ENCODE peak calls at places on chromosome 13, in eight cellular contexts. V is ascending aorta, C is ovary, B is lung, L is heart left ventricle, F is HepG2, P is GM23248, H is transverse colon. Z is an unnamed sample.

GRCh38 chr13:93172109-93172508 is 54.5 kb upstream of the GPC6 start:
- DNase-seq in V (no peak), C (no peak), B (no peak), L (no peak), F (peak; percentile 9), P (no peak), H (no peak), Z (no peak)

GRCh38 chr13:73880365-73880764 is 253.8 kb downstream of the KLF12 start:
- DNase-seq in V (no peak), C (no peak), B (no peak), L (no peak), F (no peak), P (no peak), H (no peak), Z (no peak)

GRCh38 chr13:85738696-85739320 is 60.4 kb downstream of the SLITRK6 start:
- DNase-seq in V (no peak), C (no peak), B (no peak), L (no peak), F (no peak), P (no peak), H (no peak), Z (no peak)

GRCh38 chr13:106011600-106011999 is 523.9 kb downstream of the EFNB2 start:
- DNase-seq in V (no peak), C (no peak), B (no peak), L (no peak), F (no peak), P (no peak), H (no peak), Z (no peak)

GRCh38 chr13:32246468-32246867 is 68.7 kb downstream of the ZAR1L start:
- DNase-seq in V (peak; percentile 81), C (no peak), B (peak; percentile 56), L (peak; percentile 53), F (peak; percentile 67), P (peak; percentile 81), H (peak; percentile 61), Z (peak; percentile 68)

GRCh38 chr13:114118763-114119123 is 13.7 kb downstream of the RASA3 start:
- DNase-seq in V (no peak), C (no peak), B (no peak), L (no peak), F (no peak), P (peak; percentile 65), H (no peak), Z (no peak)

GRCh38 chr13:110949628-110950027 is 34.8 kb upstream of the ANKRD10 start:
- DNase-seq in V (no peak), C (no peak), B (no peak), L (no peak), F (no peak), P (peak; percentile 21), H (no peak), Z (no peak)

GRCh38 chr13:30971575-30971974 is 39.1 kb downstream of the TEX26 start:
- DNase-seq in V (no peak), C (no peak), B (no peak), L (no peak), F (no peak), P (peak; percentile 65), H (no peak), Z (no peak)

GRCh38 chr13:110914293-110915056 is 394 bp downstream of the ANKRD10 start:
- DNase-seq in V (peak; percentile 88), C (peak; percentile 87), B (peak; percentile 69), L (peak; percentile 86), F (peak; percentile 58), P (peak; percentile 81), H (peak; percentile 76), Z (peak; percentile 77)

GRCh38 chr13:94239135-94239534 is 240.3 kb downstream of the DCT start:
- DNase-seq in V (no peak), C (no peak), B (no peak), L (no peak), F (no peak), P (peak; percentile 85), H (no peak), Z (no peak)

GRCh38 chr13:67224148-67224846 is 5.8 kb downstream of the PCDH9 start:
- DNase-seq in V (peak; percentile 76), C (peak; percentile 54), B (peak; percentile 62), L (peak; percentile 74), F (peak; percentile 56), P (peak; percentile 67), H (peak; percentile 64), Z (peak; percentile 87)

GRCh38 chr13:66424417-66424816 is 805.7 kb downstream of the PCDH9 start:
- DNase-seq in V (no peak), C (no peak), B (no peak), L (no peak), F (no peak), P (no peak), H (no peak), Z (no peak)

GRCh38 chr13:48993150-48993549 is 17.4 kb downstream of the FNDC3A start:
- DNase-seq in V (no peak), C (no peak), B (no peak), L (no peak), F (no peak), P (no peak), H (no peak), Z (no peak)

GRCh38 chr13:28630864-28631263 is 28.1 kb upstream of the POMP start:
- DNase-seq in V (no peak), C (no peak), B (no peak), L (no peak), F (no peak), P (peak; percentile 44), H (no peak), Z (no peak)

DNA sequence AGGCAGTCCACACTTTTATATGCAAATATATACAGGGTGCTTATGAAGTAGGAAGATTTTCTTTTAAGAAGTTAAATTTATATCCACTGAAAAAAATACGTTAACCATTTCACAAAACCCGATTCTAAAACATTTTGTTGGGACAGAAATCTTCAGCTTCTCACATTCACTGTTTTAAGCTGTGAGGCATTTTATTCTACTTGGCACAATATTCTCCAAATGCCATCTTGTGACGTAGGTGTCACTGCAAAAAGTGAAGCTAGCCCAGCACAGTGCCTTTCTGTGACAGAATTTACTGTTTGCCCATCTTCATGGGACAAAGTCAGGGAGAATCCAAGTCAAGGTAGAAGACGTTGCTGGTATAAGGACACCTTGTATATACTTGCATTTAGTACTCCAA is 94.5 kb upstream of the SLC15A1 start:
- DNase-seq in V (no peak), C (no peak), B (no peak), L (no peak), F (no peak), P (no peak), H (no peak), Z (no peak)
- H3K4me1 ChIP-seq in V (no peaks in the 10 kb centered on the region), C (no peaks in the 10 kb centered on the region), B (no peaks in the 10 kb centered on the region), L (no peaks in the 10 kb centered on the region), F (peaks cover 8% of the 10 kb centered on the region), P (no peaks in the 10 kb centered on the region), H (no peaks in the 10 kb centered on the region), Z (no peaks in the 10 kb centered on the region)

GRCh38 chr13:40232321-40232720 is 434.1 kb downstream of the FOXO1 start:
- DNase-seq in V (no peak), C (no peak), B (no peak), L (no peak), F (no peak), P (no peak), H (no peak), Z (no peak)
- H3K4me1 ChIP-seq in V (peaks cover 22% of the 10 kb centered on the region), C (peaks cover 2% of the 10 kb centered on the region), B (peaks cover 4% of the 10 kb centered on the region), L (no peaks in the 10 kb centered on the region), F (peaks cover 10% of the 10 kb centered on the region), P (peaks cover 31% of the 10 kb centered on the region), H (no peaks in the 10 kb centered on the region), Z (peaks cover 4% of the 10 kb centered on the region)

DNA sequence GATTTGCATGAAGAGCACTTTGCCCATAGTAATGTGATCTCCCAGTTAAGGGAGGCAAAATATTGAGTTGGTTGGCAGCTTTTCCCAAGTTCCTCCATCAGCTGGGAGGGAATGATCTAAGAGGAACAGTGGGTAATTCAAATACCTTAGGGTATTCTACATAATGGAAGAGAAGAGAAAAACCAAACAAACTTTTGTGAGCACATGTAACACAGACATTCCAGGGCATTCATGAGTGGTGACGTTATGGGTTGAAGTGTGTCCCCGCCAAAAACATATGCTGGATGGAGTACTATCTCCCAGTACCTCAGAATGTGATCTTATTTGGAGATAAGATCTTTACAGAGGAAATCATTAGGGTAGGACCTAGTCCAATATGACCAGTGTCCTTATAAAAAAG is 220.1 kb downstream of the FOXO1 start:
- DNase-seq in V (no peak), C (no peak), B (no peak), L (no peak), F (no peak), P (no peak), H (no peak), Z (no peak)
- H3K4me1 ChIP-seq in V (peaks cover 6% of the 10 kb centered on the region), C (peaks cover 7% of the 10 kb centered on the region), B (peaks cover 10% of the 10 kb centered on the region), L (peaks cover 10% of the 10 kb centered on the region), F (peaks cover 16% of the 10 kb centered on the region), P (no peaks in the 10 kb centered on the region), H (peaks cover 2% of the 10 kb centered on the region), Z (no peaks in the 10 kb centered on the region)

DNA sequence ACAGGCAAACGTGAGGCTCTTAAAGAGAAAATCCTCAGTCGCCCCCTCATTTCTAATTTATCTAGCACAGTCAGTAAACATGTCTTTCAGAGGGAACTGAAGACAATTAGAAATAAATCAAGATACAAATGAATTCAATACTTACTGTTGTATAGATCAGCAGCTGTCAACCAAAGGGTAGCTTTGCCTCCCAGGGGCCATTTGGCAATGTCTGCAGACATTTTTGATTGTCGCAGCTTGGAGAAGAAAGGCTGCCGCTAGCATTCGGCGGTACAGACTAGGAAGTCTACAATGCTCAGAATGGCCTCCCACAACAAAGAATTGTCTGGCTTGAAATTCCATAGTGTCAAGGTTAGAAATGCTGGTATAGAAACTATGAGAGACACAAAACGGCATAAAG is 91.5 kb downstream of the RGCC start:
- DNase-seq in V (no peak), C (no peak), B (no peak), L (no peak), F (no peak), P (no peak), H (no peak), Z (no peak)
- H3K4me1 ChIP-seq in V (peaks cover 5% of the 10 kb centered on the region), C (peaks cover 8% of the 10 kb centered on the region), B (no peaks in the 10 kb centered on the region), L (peaks cover 16% of the 10 kb centered on the region), F (peaks cover 33% of the 10 kb centered on the region), P (peaks cover 41% of the 10 kb centered on the region), H (no peaks in the 10 kb centered on the region), Z (peaks cover 8% of the 10 kb centered on the region)

GRCh38 chr13:21012211-21012610 is 49.2 kb downstream of the LATS2 start:
- DNase-seq in V (no peak), C (peak; percentile 1), B (no peak), L (no peak), F (peak; percentile 12), P (no peak), H (no peak), Z (no peak)
- H3K4me1 ChIP-seq in V (peaks cover 68% of the 10 kb centered on the region), C (peaks cover 26% of the 10 kb centered on the region), B (peaks cover 52% of the 10 kb centered on the region), L (peaks cover 68% of the 10 kb centered on the region), F (peaks cover 74% of the 10 kb centered on the region), P (peaks cover 74% of the 10 kb centered on the region), H (peaks cover 43% of the 10 kb centered on the region), Z (peaks cover 68% of the 10 kb centered on the region)

GRCh38 chr13:44015133-44015532 is 135.4 kb downstream of the LACC1 start:
- DNase-seq in V (no peak), C (no peak), B (no peak), L (no peak), F (no peak), P (no peak), H (no peak), Z (no peak)
- H3K4me1 ChIP-seq in V (peaks cover 9% of the 10 kb centered on the region), C (no peaks in the 10 kb centered on the region), B (peaks cover 17% of the 10 kb centered on the region), L (peaks cover 35% of the 10 kb centered on the region), F (no peaks in the 10 kb centered on the region), P (peaks cover 8% of the 10 kb centered on the region), H (no peaks in the 10 kb centered on the region), Z (peaks cover 3% of the 10 kb centered on the region)